ENCODE peak calls at places on chromosomes 4 and X, in nine cellular contexts. One of them, this sample, is unnamed.

GRCh38 chr4:140673729-140674128 is 82.5 kb downstream of the TBC1D9 start:
- DNase-seq in suprapubic skin: no peak
- DNase-seq in breast epithelium: no peak
- DNase-seq in sigmoid colon: no peak
- DNase-seq in SK-N-MC: no peak
- DNase-seq in spleen: no peak
- DNase-seq in GM23338: no peak
- DNase-seq in HCT116: no peak
- DNase-seq in SK-N-SH: peak; percentile 79
- DNase-seq in this sample: no peak

GRCh38 chrX:329291-329910 is 10.8 kb upstream of the GTPBP6 start:
- DNase-seq in suprapubic skin: peak; percentile 37
- DNase-seq in breast epithelium: peak; percentile 49
- DNase-seq in sigmoid colon: peak; percentile 61
- DNase-seq in SK-N-MC: no peak
- DNase-seq in spleen: peak; percentile 49
- DNase-seq in GM23338: no peak
- DNase-seq in HCT116: no peak
- DNase-seq in SK-N-SH: no peak
- DNase-seq in this sample: no peak

GRCh38 chr4:4502694-4503311 is 39.0 kb downstream of the STX18 start:
- DNase-seq in suprapubic skin: no peak
- DNase-seq in breast epithelium: no peak
- DNase-seq in sigmoid colon: no peak
- DNase-seq in SK-N-MC: no peak
- DNase-seq in spleen: no peak
- DNase-seq in GM23338: no peak
- DNase-seq in HCT116: no peak
- DNase-seq in SK-N-SH: no peak
- DNase-seq in this sample: no peak

GRCh38 chr4:127236875-127237274 is 395.9 kb upstream of the INTU start:
- DNase-seq in suprapubic skin: peak; percentile 65
- DNase-seq in breast epithelium: no peak
- DNase-seq in sigmoid colon: no peak
- DNase-seq in SK-N-MC: no peak
- DNase-seq in spleen: no peak
- DNase-seq in GM23338: no peak
- DNase-seq in HCT116: no peak
- DNase-seq in SK-N-SH: no peak
- DNase-seq in this sample: no peak

GRCh38 chrX:40012800-40013682 is 84.7 kb downstream of the BCOR start:
- DNase-seq in suprapubic skin: peak; percentile 79
- DNase-seq in breast epithelium: peak; percentile 58
- DNase-seq in sigmoid colon: peak; percentile 88
- DNase-seq in SK-N-MC: no peak
- DNase-seq in spleen: peak; percentile 88
- DNase-seq in GM23338: peak; percentile 60
- DNase-seq in HCT116: no peak
- DNase-seq in SK-N-SH: no peak
- DNase-seq in this sample: no peak

GRCh38 chr4:6493668-6494304 is 21.4 kb upstream of the PPP2R2C start:
- DNase-seq in suprapubic skin: no peak
- DNase-seq in breast epithelium: peak; percentile 57
- DNase-seq in sigmoid colon: no peak
- DNase-seq in SK-N-MC: no peak
- DNase-seq in spleen: no peak
- DNase-seq in GM23338: peak; percentile 78
- DNase-seq in HCT116: no peak
- DNase-seq in SK-N-SH: no peak
- DNase-seq in this sample: peak; percentile 88

GRCh38 chrX:43679778-43680177 is 23.7 kb downstream of the MAOA start:
- DNase-seq in suprapubic skin: no peak
- DNase-seq in breast epithelium: no peak
- DNase-seq in sigmoid colon: no peak
- DNase-seq in SK-N-MC: peak; percentile 79
- DNase-seq in spleen: no peak
- DNase-seq in GM23338: no peak
- DNase-seq in HCT116: no peak
- DNase-seq in SK-N-SH: no peak
- DNase-seq in this sample: no peak

GRCh38 chr4:93187892-93188291 is 640.7 kb upstream of the ATOH1 start:
- DNase-seq in suprapubic skin: no peak
- DNase-seq in breast epithelium: no peak
- DNase-seq in sigmoid colon: no peak
- DNase-seq in SK-N-MC: no peak
- DNase-seq in spleen: no peak
- DNase-seq in GM23338: no peak
- DNase-seq in HCT116: no peak
- DNase-seq in SK-N-SH: no peak
- DNase-seq in this sample: no peak

GRCh38 chr4:144562019-144562740 is 83.8 kb upstream of the HHIP start:
- DNase-seq in suprapubic skin: no peak
- DNase-seq in breast epithelium: no peak
- DNase-seq in sigmoid colon: no peak
- DNase-seq in SK-N-MC: no peak
- DNase-seq in spleen: no peak
- DNase-seq in GM23338: peak; percentile 59
- DNase-seq in HCT116: no peak
- DNase-seq in SK-N-SH: no peak
- DNase-seq in this sample: no peak

GRCh38 chrX:41142130-41142529 is 56.9 kb downstream of the USP9X start:
- DNase-seq in suprapubic skin: no peak
- DNase-seq in breast epithelium: no peak
- DNase-seq in sigmoid colon: no peak
- DNase-seq in SK-N-MC: no peak
- DNase-seq in spleen: no peak
- DNase-seq in GM23338: no peak
- DNase-seq in HCT116: no peak
- DNase-seq in SK-N-SH: no peak
- DNase-seq in this sample: no peak

GRCh38 chrX:34956915-34957314 is 14.3 kb downstream of the FAM47B start:
- DNase-seq in suprapubic skin: no peak
- DNase-seq in breast epithelium: no peak
- DNase-seq in sigmoid colon: no peak
- DNase-seq in SK-N-MC: no peak
- DNase-seq in spleen: no peak
- DNase-seq in GM23338: no peak
- DNase-seq in HCT116: no peak
- DNase-seq in SK-N-SH: no peak
- DNase-seq in this sample: no peak

GRCh38 chrX:130497531-130497930 is 95.7 kb downstream of the RBMX2 start:
- DNase-seq in suprapubic skin: no peak
- DNase-seq in breast epithelium: no peak
- DNase-seq in sigmoid colon: no peak
- DNase-seq in SK-N-MC: no peak
- DNase-seq in spleen: no peak
- DNase-seq in GM23338: no peak
- DNase-seq in HCT116: no peak
- DNase-seq in SK-N-SH: no peak
- DNase-seq in this sample: no peak

GRCh38 chr4:184163813-184164212 is 53.9 kb downstream of the ENPP6 start:
- DNase-seq in suprapubic skin: no peak
- DNase-seq in breast epithelium: no peak
- DNase-seq in sigmoid colon: no peak
- DNase-seq in SK-N-MC: no peak
- DNase-seq in spleen: no peak
- DNase-seq in GM23338: peak; percentile 88
- DNase-seq in HCT116: no peak
- DNase-seq in SK-N-SH: peak; percentile 84
- DNase-seq in this sample: no peak

GRCh38 chr4:186216465-186217024 is 10.8 kb upstream of the KLKB1 start:
- DNase-seq in suprapubic skin: no peak
- DNase-seq in breast epithelium: no peak
- DNase-seq in sigmoid colon: no peak
- DNase-seq in SK-N-MC: no peak
- DNase-seq in spleen: no peak
- DNase-seq in GM23338: no peak
- DNase-seq in HCT116: no peak
- DNase-seq in SK-N-SH: peak; percentile 68
- DNase-seq in this sample: no peak

GRCh38 chrX:136802515-136802914 is 21.8 kb upstream of the ARHGEF6 start:
- DNase-seq in suprapubic skin: no peak
- DNase-seq in breast epithelium: no peak
- DNase-seq in sigmoid colon: no peak
- DNase-seq in SK-N-MC: no peak
- DNase-seq in spleen: no peak
- DNase-seq in GM23338: no peak
- DNase-seq in HCT116: no peak
- DNase-seq in SK-N-SH: no peak
- DNase-seq in this sample: no peak

GRCh38 chrX:42097491-42097890 is 174.1 kb upstream of the CASK start:
- DNase-seq in suprapubic skin: no peak
- DNase-seq in breast epithelium: no peak
- DNase-seq in sigmoid colon: no peak
- DNase-seq in SK-N-MC: no peak
- DNase-seq in spleen: no peak
- DNase-seq in GM23338: no peak
- DNase-seq in HCT116: no peak
- DNase-seq in SK-N-SH: no peak
- DNase-seq in this sample: no peak

GRCh38 chr4:11194431-11194830 is 234.3 kb downstream of the HS3ST1 start:
- DNase-seq in suprapubic skin: no peak
- DNase-seq in breast epithelium: no peak
- DNase-seq in sigmoid colon: no peak
- DNase-seq in SK-N-MC: no peak
- DNase-seq in spleen: no peak
- DNase-seq in GM23338: no peak
- DNase-seq in HCT116: no peak
- DNase-seq in SK-N-SH: no peak
- DNase-seq in this sample: no peak

DNA sequence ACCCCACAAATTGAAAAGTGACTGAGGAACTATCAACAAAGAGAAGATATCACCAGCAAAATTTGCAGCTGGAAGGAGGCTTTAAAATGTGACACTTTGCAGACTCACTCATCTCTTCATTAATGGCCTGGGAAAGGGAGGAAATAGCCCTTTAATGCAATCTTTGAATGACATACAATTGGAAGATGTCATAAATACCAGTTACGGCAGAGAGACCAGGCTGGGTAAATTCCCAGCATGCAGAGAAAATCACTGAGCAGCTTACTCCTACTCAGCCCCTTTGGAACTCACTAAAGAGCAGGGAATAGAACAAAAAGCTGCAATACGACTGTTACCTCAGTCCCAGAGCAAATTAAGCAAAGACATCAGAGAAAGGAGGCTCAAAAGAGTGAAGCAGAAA is 238.9 kb downstream of the HS3ST1 start:
- DNase-seq in suprapubic skin: no peak
- DNase-seq in breast epithelium: no peak
- DNase-seq in sigmoid colon: no peak
- DNase-seq in SK-N-MC: no peak
- DNase-seq in spleen: no peak
- DNase-seq in GM23338: no peak
- DNase-seq in HCT116: no peak
- DNase-seq in SK-N-SH: no peak
- DNase-seq in this sample: no peak
- TF ChIP-seq POLR2AphosphoS5 in suprapubic skin: no peak
- TF ChIP-seq POLR2AphosphoS5 in breast epithelium: no peak
- TF ChIP-seq POLR2AphosphoS5 in sigmoid colon: no peak
- TF ChIP-seq POLR2AphosphoS5 in SK-N-MC: no peak
- TF ChIP-seq POLR2AphosphoS5 in spleen: no peak
- TF ChIP-seq POLR2AphosphoS5 in GM23338: no peak
- TF ChIP-seq POLR2AphosphoS5 in HCT116: no peak
- TF ChIP-seq POLR2AphosphoS5 in SK-N-SH: no peak
- TF ChIP-seq POLR2AphosphoS5 in this sample: no peak

GRCh38 chr4:87823741-87824140 is 9.0 kb upstream of the MEPE start:
- DNase-seq in suprapubic skin: no peak
- DNase-seq in breast epithelium: no peak
- DNase-seq in sigmoid colon: no peak
- DNase-seq in SK-N-MC: no peak
- DNase-seq in spleen: no peak
- DNase-seq in GM23338: no peak
- DNase-seq in HCT116: no peak
- DNase-seq in SK-N-SH: no peak
- DNase-seq in this sample: no peak

GRCh38 chr4:87824352-87824751 is 8.4 kb upstream of the MEPE start:
- DNase-seq in suprapubic skin: no peak
- DNase-seq in breast epithelium: no peak
- DNase-seq in sigmoid colon: no peak
- DNase-seq in SK-N-MC: no peak
- DNase-seq in spleen: no peak
- DNase-seq in GM23338: no peak
- DNase-seq in HCT116: no peak
- DNase-seq in SK-N-SH: no peak
- DNase-seq in this sample: no peak

DNA sequence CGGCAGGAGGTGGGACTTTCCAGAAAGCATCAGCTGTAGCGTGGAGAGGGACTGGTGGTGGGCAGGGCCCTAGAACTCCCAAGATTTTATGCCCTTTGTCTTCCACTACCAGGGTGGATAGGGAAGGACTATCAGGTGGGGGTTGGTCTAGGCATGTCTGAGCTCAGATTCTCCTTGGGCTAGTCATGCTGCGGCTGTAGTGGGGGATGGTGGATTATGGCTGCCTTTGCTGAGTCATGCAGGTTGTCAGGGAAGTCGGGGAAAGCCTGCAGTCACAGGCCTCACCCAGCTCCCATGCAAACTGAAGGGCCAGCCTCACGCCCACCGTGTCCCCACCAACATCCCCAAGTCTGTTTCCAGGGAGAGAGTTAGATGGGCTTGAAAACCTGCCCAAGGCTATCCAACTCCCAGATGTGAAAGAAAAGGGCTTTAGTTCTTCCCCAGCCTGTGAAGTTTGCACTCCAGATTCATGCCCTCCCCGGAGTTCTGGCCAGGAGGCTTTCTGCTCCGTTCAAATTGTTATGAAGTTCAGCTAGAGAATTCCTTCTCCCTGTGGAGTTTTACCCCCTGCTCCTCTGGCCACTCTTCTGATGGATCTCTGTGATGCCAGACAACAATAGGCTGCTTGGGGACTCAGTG is 13.4 kb upstream of the MEPE start:
- DNase-seq in suprapubic skin: no peak
- DNase-seq in breast epithelium: no peak
- DNase-seq in sigmoid colon: no peak
- DNase-seq in SK-N-MC: no peak
- DNase-seq in spleen: no peak
- DNase-seq in GM23338: peak; percentile 24
- DNase-seq in HCT116: no peak
- DNase-seq in SK-N-SH: no peak
- DNase-seq in this sample: no peak
- H3K27ac ChIP-seq in suprapubic skin: no peak overlapping the region
- H3K27ac ChIP-seq in breast epithelium: no peak overlapping the region
- H3K27ac ChIP-seq in sigmoid colon: no peak overlapping the region
- H3K27ac ChIP-seq in SK-N-MC: no peak overlapping the region
- H3K27ac ChIP-seq in spleen: no peak overlapping the region
- H3K27ac ChIP-seq in GM23338: no peak overlapping the region
- H3K27ac ChIP-seq in HCT116: no peak overlapping the region
- H3K27ac ChIP-seq in SK-N-SH: no peak overlapping the region
- H3K27ac ChIP-seq in this sample: no peak overlapping the region

GRCh38 chr4:38056024-38056685 is 96.0 kb downstream of the PTTG2 start:
- DNase-seq in suprapubic skin: no peak
- DNase-seq in breast epithelium: no peak
- DNase-seq in sigmoid colon: no peak
- DNase-seq in SK-N-MC: no peak
- DNase-seq in spleen: no peak
- DNase-seq in GM23338: no peak
- DNase-seq in HCT116: no peak
- DNase-seq in SK-N-SH: no peak
- DNase-seq in this sample: no peak
- TF ChIP-seq POLR2AphosphoS5 in suprapubic skin: no peak
- TF ChIP-seq POLR2AphosphoS5 in breast epithelium: no peak
- TF ChIP-seq POLR2AphosphoS5 in sigmoid colon: no peak
- TF ChIP-seq POLR2AphosphoS5 in SK-N-MC: no peak
- TF ChIP-seq POLR2AphosphoS5 in spleen: peak; percentile 66
- TF ChIP-seq POLR2AphosphoS5 in GM23338: no peak
- TF ChIP-seq POLR2AphosphoS5 in HCT116: no peak
- TF ChIP-seq POLR2AphosphoS5 in SK-N-SH: no peak
- TF ChIP-seq POLR2AphosphoS5 in this sample: no peak

GRCh38 chr4:130068072-130068471 is 972.1 kb downstream of the C4orf33 start:
- DNase-seq in suprapubic skin: no peak
- DNase-seq in breast epithelium: no peak
- DNase-seq in sigmoid colon: no peak
- DNase-seq in SK-N-MC: no peak
- DNase-seq in spleen: no peak
- DNase-seq in GM23338: no peak
- DNase-seq in HCT116: no peak
- DNase-seq in SK-N-SH: no peak
- DNase-seq in this sample: no peak
- H3K27ac ChIP-seq in suprapubic skin: no peak overlapping the region
- H3K27ac ChIP-seq in breast epithelium: no peak overlapping the region
- H3K27ac ChIP-seq in sigmoid colon: no peak overlapping the region
- H3K27ac ChIP-seq in SK-N-MC: no peak overlapping the region
- H3K27ac ChIP-seq in spleen: no peak overlapping the region
- H3K27ac ChIP-seq in GM23338: no peak overlapping the region
- H3K27ac ChIP-seq in HCT116: no peak overlapping the region
- H3K27ac ChIP-seq in SK-N-SH: no peak overlapping the region
- H3K27ac ChIP-seq in this sample: no peak overlapping the region

This sample was measured in vagina.